ENCODE peak calls at places on chromosomes 1 and 21, in four cellular contexts. T is stimulated activated CD4-positive, alpha-beta T cell treated with anti-CD3 and anti-CD28 coated beads, Interleukin-4, amount 100 ng/mL, for 24 hours; B is NCI-H524; V is activated CD4-positive, alpha-beta memory T cell treated with anti-CD3 and anti-CD28 coated beads for 36 hours. U is an unnamed sample.

GRCh38 chr1:44354268-44354839 is 703 bp downstream of the ERI3 start:
- DNase-seq in V (peak; percentile 12), T (no peak), B (no peak), U (no peak)

GRCh38 chr1:168408531-168409242 is 128.0 kb downstream of the TBX19 start:
- DNase-seq in B (no peak), T (peak; percentile 79), V (peak; percentile 75), U (peak; percentile 80)

GRCh38 chr1:234188454-234188792 is 184.8 kb upstream of the COA6 start:
- DNase-seq in V (peak; percentile 34), B (peak; percentile 13), T (no peak), U (no peak)

GRCh38 chr1:165900576-165901380 is 73.4 kb downstream of the UCK2 start:
- DNase-seq in B (no peak), T (no peak), V (no peak), U (peak; percentile 36)

GRCh38 chr1:152440635-152441471 is 26.8 kb upstream of the CRNN start:
- DNase-seq in V (peak; percentile 77), T (peak; percentile 76), B (peak; percentile 44), U (peak; percentile 65)

GRCh38 chr1:159752135-159752580 is 28.6 kb upstream of the DUSP23 start:
- DNase-seq in V (no peak), B (no peak), T (no peak), U (peak; percentile 72)

GRCh38 chr1:26168410-26169167 is at the start of gene C1orf232:
- DNase-seq in V (no peak), B (peak; percentile 55), T (no peak), U (no peak)

GRCh38 chr21:46559291-46559983 is 45.4 kb downstream of the S100B start:
- DNase-seq in B (no peak), T (peak; percentile 66), V (peak; percentile 82), U (peak; percentile 9)

GRCh38 chr1:207251066-207251465 is 70.4 kb upstream of the CD55 start:
- DNase-seq in B (no peak), V (no peak), T (no peak), U (no peak)

GRCh38 chr1:203427451-203427850 is 48.2 kb upstream of the PRELP start:
- DNase-seq in T (no peak), B (no peak), V (no peak), U (no peak)

GRCh38 chr1:22321917-22322316 is 129.7 kb upstream of the ZBTB40 start:
- DNase-seq in T (no peak), B (no peak), V (no peak), U (no peak)

GRCh38 chr1:94048413-94049164 is 72.4 kb downstream of the ABCA4 start:
- DNase-seq in T (no peak), B (no peak), V (no peak), U (no peak)

GRCh38 chr21:27519357-27519756 is 552.5 kb upstream of the ADAMTS5 start:
- DNase-seq in B (no peak), V (no peak), T (no peak), U (no peak)

GRCh38 chr21:36976882-36977651 is 10.6 kb upstream of the HLCS start:
- DNase-seq in B (peak; percentile 73), V (peak; percentile 63), T (no peak), U (no peak)

GRCh38 chr1:40977721-40978120 is 1.8 kb upstream of the CTPS1 start:
- DNase-seq in B (no peak), T (no peak), V (no peak), U (no peak)

GRCh38 chr1:31868862-31869261 is 53.0 kb upstream of the SPOCD1 start:
- DNase-seq in B (no peak), V (no peak), T (no peak), U (no peak)

GRCh38 chr1:89820423-89821321 is at the start of gene LRRC8D:
- DNase-seq in V (peak; percentile 86), T (peak; percentile 69), B (peak; percentile 58), U (peak; percentile 88)

GRCh38 chr21:34808569-34809204 is 139.9 kb downstream of the CLIC6 start:
- DNase-seq in B (no peak), T (no peak), V (no peak), U (no peak)

GRCh38 chr1:166703141-166703540 is 136.1 kb upstream of the POGK start:
- DNase-seq in T (no peak), B (no peak), V (no peak), U (no peak)

GRCh38 chr1:45470306-45470798 is 20.6 kb downstream of the TESK2 start:
- DNase-seq in B (no peak), T (no peak), V (no peak), U (no peak)

U was measured in small intestine.